ENCODE peak calls at places on chromosome 14, in four cellular contexts. One of them, this sample, is unnamed. For H3K4me1, the result is how much of the 10 kb centered on the place peaks cover.

GRCh38 chr14:102138935-102139247 is 806 bp upstream of the WDR20 start:
- DNase-seq in body of pancreas: peak
- DNase-seq in effector memory CD4-positive, alpha-beta T cell: no peak
- DNase-seq in PC-3: no peak
- DNase-seq in this sample: no peak

GRCh38 chr14:49134940-49135339 is 451.2 kb downstream of the RPS29 start:
- DNase-seq in effector memory CD4-positive, alpha-beta T cell: no peak
- DNase-seq in body of pancreas: no peak
- DNase-seq in PC-3: peak
- DNase-seq in this sample: no peak

GRCh38 chr14:62209287-62209899 is 447.2 kb downstream of the SNAPC1 start:
- DNase-seq in PC-3: peak
- DNase-seq in effector memory CD4-positive, alpha-beta T cell: no peak
- DNase-seq in body of pancreas: no peak
- DNase-seq in this sample: no peak

GRCh38 chr14:99822166-99822527 is 28.9 kb downstream of the EML1 start:
- DNase-seq in PC-3: no peak
- DNase-seq in body of pancreas: no peak
- DNase-seq in effector memory CD4-positive, alpha-beta T cell: no peak
- DNase-seq in this sample: no peak

GRCh38 chr14:22159049-22159448 is 430.0 kb downstream of the DAD1 start:
- DNase-seq in effector memory CD4-positive, alpha-beta T cell: no peak
- DNase-seq in PC-3: peak
- DNase-seq in body of pancreas: no peak
- DNase-seq in this sample: no peak

GRCh38 chr14:69876848-69877306 is 2.3 kb upstream of the SMOC1 start:
- DNase-seq in body of pancreas: peak
- DNase-seq in PC-3: no peak
- DNase-seq in effector memory CD4-positive, alpha-beta T cell: no peak
- DNase-seq in this sample: no peak

GRCh38 chr14:103169954-103170353 is 46.7 kb downstream of the TNFAIP2 start:
- DNase-seq in PC-3: no peak
- DNase-seq in body of pancreas: no peak
- DNase-seq in effector memory CD4-positive, alpha-beta T cell: no peak
- DNase-seq in this sample: no peak

GRCh38 chr14:87799400-87799799 is 193.6 kb downstream of the GALC start:
- DNase-seq in effector memory CD4-positive, alpha-beta T cell: no peak
- DNase-seq in body of pancreas: no peak
- DNase-seq in PC-3: no peak
- DNase-seq in this sample: no peak

GRCh38 chr14:53786045-53786444 is 170.6 kb downstream of the BMP4 start:
- DNase-seq in PC-3: no peak
- DNase-seq in effector memory CD4-positive, alpha-beta T cell: no peak
- DNase-seq in body of pancreas: no peak
- DNase-seq in this sample: no peak

GRCh38 chr14:100677925-100678765 is 48.5 kb upstream of the DLK1 start:
- DNase-seq in PC-3: no peak
- DNase-seq in body of pancreas: no peak
- DNase-seq in effector memory CD4-positive, alpha-beta T cell: no peak
- DNase-seq in this sample: no peak

GRCh38 chr14:69571879-69572633 is 2.6 kb downstream of the CCDC177 start:
- DNase-seq in PC-3: peak
- DNase-seq in body of pancreas: peak
- DNase-seq in effector memory CD4-positive, alpha-beta T cell: no peak
- DNase-seq in this sample: no peak

GRCh38 chr14:36493761-36494160 is 26.3 kb downstream of the NKX2-1 start:
- DNase-seq in PC-3: no peak
- DNase-seq in effector memory CD4-positive, alpha-beta T cell: no peak
- DNase-seq in body of pancreas: no peak
- DNase-seq in this sample: no peak

GRCh38 chr14:28488658-28489057 is 277.9 kb upstream of the FOXG1 start:
- DNase-seq in body of pancreas: no peak
- DNase-seq in PC-3: no peak
- DNase-seq in effector memory CD4-positive, alpha-beta T cell: no peak
- DNase-seq in this sample: no peak

GRCh38 chr14:104754213-104754851 is 1.4 kb downstream of the SIVA1 start:
- DNase-seq in effector memory CD4-positive, alpha-beta T cell: no peak
- DNase-seq in PC-3: no peak
- DNase-seq in body of pancreas: no peak
- DNase-seq in this sample: no peak
- H3K4me3 ChIP-seq in effector memory CD4-positive, alpha-beta T cell: peak
- H3K4me3 ChIP-seq in PC-3: peak
- H3K4me3 ChIP-seq in body of pancreas: no peak
- H3K4me3 ChIP-seq in this sample: peak

DNA sequence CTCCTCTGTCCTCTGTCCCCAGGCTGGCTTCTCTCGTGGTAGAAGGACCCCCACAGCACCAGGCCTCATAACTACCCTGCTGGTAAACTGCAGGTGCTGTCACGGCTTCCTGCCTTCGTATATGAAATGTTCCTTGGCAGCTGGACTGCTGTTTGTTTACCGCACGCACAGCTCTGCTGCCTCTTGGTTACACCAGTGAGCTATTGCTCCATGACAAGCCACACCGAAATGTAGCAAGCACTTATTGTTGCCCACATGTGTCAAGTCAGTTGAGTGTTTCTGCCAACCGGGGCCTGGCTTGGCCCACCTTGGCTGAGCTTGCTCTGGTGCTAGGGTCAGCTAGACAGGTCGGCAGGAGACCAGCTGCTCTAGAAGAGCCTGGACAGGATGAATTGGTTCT is 21.7 kb upstream of the TCL1B start:
- DNase-seq in PC-3: no peak
- DNase-seq in body of pancreas: peak
- DNase-seq in effector memory CD4-positive, alpha-beta T cell: no peak
- DNase-seq in this sample: no peak
- H3K27ac ChIP-seq in PC-3: no peak
- H3K27ac ChIP-seq in body of pancreas: peak
- H3K27ac ChIP-seq in effector memory CD4-positive, alpha-beta T cell: no peak
- H3K27ac ChIP-seq in this sample: no peak

GRCh38 chr14:83713736-83714135 is 1816.2 kb upstream of the FLRT2 start:
- DNase-seq in effector memory CD4-positive, alpha-beta T cell: no peak
- DNase-seq in PC-3: no peak
- DNase-seq in body of pancreas: no peak
- DNase-seq in this sample: no peak
- H3K4me1 ChIP-seq in effector memory CD4-positive, alpha-beta T cell: under half
- H3K4me1 ChIP-seq in PC-3: under half
- H3K4me1 ChIP-seq in body of pancreas: under half
- H3K4me1 ChIP-seq in this sample: under half

DNA sequence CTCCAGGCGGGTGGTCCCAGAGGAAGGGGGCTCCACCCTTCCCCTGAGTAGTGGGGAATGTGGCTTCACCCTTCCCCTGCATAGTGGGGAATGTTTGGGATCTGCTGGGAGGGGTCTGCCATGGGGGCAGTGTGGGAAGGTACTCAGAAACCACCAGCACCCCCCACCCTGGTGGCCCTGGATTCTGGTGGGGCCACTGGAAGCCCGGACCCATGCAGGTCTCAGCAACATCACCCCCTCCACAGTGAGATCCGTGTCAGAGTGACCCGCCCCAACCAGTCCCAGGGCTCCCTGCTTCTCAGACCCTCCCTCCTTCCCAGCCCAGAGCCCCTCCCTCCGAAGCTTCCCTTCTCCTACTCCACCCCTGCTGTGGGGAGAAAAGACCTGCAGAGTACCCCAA is 30.3 kb upstream of the INF2 start:
- DNase-seq in body of pancreas: no peak
- DNase-seq in effector memory CD4-positive, alpha-beta T cell: no peak
- DNase-seq in PC-3: no peak
- DNase-seq in this sample: no peak
- H3K4me3 ChIP-seq in body of pancreas: no peak
- H3K4me3 ChIP-seq in effector memory CD4-positive, alpha-beta T cell: no peak
- H3K4me3 ChIP-seq in PC-3: no peak
- H3K4me3 ChIP-seq in this sample: no peak

GRCh38 chr14:76884853-76885276 is 58.7 kb downstream of the LRRC74A start:
- DNase-seq in effector memory CD4-positive, alpha-beta T cell: no peak
- DNase-seq in PC-3: no peak
- DNase-seq in body of pancreas: no peak
- DNase-seq in this sample: no peak
- H3K27ac ChIP-seq in effector memory CD4-positive, alpha-beta T cell: no peak
- H3K27ac ChIP-seq in PC-3: no peak
- H3K27ac ChIP-seq in body of pancreas: no peak
- H3K27ac ChIP-seq in this sample: no peak

GRCh38 chr14:63938198-63939005 is 85.6 kb downstream of the SYNE2 start:
- DNase-seq in PC-3: no peak
- DNase-seq in body of pancreas: no peak
- DNase-seq in effector memory CD4-positive, alpha-beta T cell: no peak
- DNase-seq in this sample: peak

GRCh38 chr14:63939006-63939270 is 86.1 kb downstream of the SYNE2 start:
- DNase-seq in PC-3: no peak
- DNase-seq in body of pancreas: no peak
- DNase-seq in effector memory CD4-positive, alpha-beta T cell: no peak
- DNase-seq in this sample: no peak

GRCh38 chr14:63940387-63940786 is 87.6 kb downstream of the SYNE2 start:
- DNase-seq in effector memory CD4-positive, alpha-beta T cell: no peak
- DNase-seq in PC-3: no peak
- DNase-seq in body of pancreas: no peak
- DNase-seq in this sample: no peak

DNA sequence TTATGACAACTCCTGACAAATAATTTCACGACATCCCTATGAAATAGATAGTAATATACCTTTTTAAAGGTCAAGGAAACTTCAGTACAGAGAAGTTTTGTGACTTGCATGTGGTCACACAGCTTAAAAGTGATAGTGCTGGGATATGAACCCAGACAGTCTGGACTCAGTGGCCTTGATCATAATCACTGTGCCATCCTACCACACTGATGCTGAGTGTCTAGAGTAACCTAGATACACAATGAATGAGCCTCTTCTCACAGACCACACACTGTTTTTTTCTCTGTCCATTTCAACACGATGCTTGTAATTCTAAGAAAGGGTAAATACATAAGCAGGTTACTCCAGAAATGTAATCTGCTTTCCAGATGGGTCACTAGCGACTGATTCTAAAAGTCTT is 88.2 kb downstream of the SYNE2 start:
- DNase-seq in effector memory CD4-positive, alpha-beta T cell: no peak
- DNase-seq in PC-3: no peak
- DNase-seq in body of pancreas: no peak
- DNase-seq in this sample: no peak
- H3K4me1 ChIP-seq in effector memory CD4-positive, alpha-beta T cell: under half
- H3K4me1 ChIP-seq in PC-3: under half
- H3K4me1 ChIP-seq in body of pancreas: under half
- H3K4me1 ChIP-seq in this sample: under half